ENCODE peak calls at places on chromosomes 16 and 17, in ten cellular contexts. K is mesenchymal stem cell; V is CD8-positive, alpha-beta T cell; Y is MM.1S; B is keratinocyte; D is gastrocnemius medialis; U is adrenal gland; J is GM23338; A is uterus; Z is A549. C is an unnamed sample.

GRCh38 chr16:81896902-81897301 is 114.4 kb downstream of the SDR42E1 start:
- DNase-seq in K (no peak), V (no peak), Y (no peak), B (no peak), D (no peak), U (no peak), J (no peak), A (no peak), Z (no peak), C (no peak)

GRCh38 chr16:55933038-55933437 is 57.9 kb upstream of the CES5A start:
- DNase-seq in K (no peak), V (no peak), Y (no peak), B (no peak), D (no peak), U (no peak), J (no peak), A (no peak), Z (peak; percentile 10), C (no peak)

GRCh38 chr16:89921131-89921698 is 1.9 kb upstream of the TUBB3 start:
- DNase-seq in K (no peak), V (no peak), Y (no peak), B (no peak), D (no peak), U (peak; percentile 55), J (peak; percentile 38), A (no peak), Z (no peak), C (no peak)

GRCh38 chr16:64282181-64282580 is 839.7 kb downstream of the CDH11 start:
- DNase-seq in K (no peak), V (no peak), Y (no peak), B (no peak), D (no peak), U (no peak), J (no peak), A (no peak), Z (no peak), C (no peak)

GRCh38 chr16:72873853-72874252 is 174.1 kb downstream of the ZFHX3 start:
- DNase-seq in K (no peak), V (no peak), Y (no peak), B (no peak), D (no peak), U (no peak), J (no peak), A (no peak), Z (no peak), C (no peak)

GRCh38 chr17:74746376-74746775 is 2.1 kb upstream of the NHERF1 start:
- DNase-seq in K (peak; percentile 38), V (no peak), Y (no peak), B (no peak), D (no peak), U (no peak), J (no peak), A (no peak), Z (no peak), C (no peak)

GRCh38 chr16:49409121-49409520 is 35.5 kb downstream of the C16orf78 start:
- DNase-seq in K (no peak), V (no peak), Y (no peak), B (no peak), D (no peak), U (no peak), J (no peak), A (no peak), Z (no peak), C (no peak)

GRCh38 chr16:9050102-9050830 is 41.2 kb upstream of the HAPSTR1 start:
- DNase-seq in K (no peak), V (no peak), Y (no peak), B (no peak), D (no peak), U (no peak), J (peak; percentile 93), A (no peak), Z (peak; percentile 41), C (no peak)

GRCh38 chr16:875182-876040 is 74.9 kb upstream of the GNG13 start:
- DNase-seq in K (no peak), V (no peak), Y (no peak), B (no peak), D (no peak), U (no peak), J (no peak), A (no peak), Z (no peak), C (no peak)

GRCh38 chr16:67245189-67245585 is 2.1 kb downstream of the FHOD1 start:
- DNase-seq in K (no peak), V (no peak), Y (no peak), B (no peak), D (no peak), U (peak; percentile 14), J (no peak), A (no peak), Z (no peak), C (no peak)

GRCh38 chr16:69217433-69217832 is 30.5 kb downstream of the SNTB2 start:
- DNase-seq in K (peak; percentile 72), V (no peak), Y (no peak), B (no peak), D (no peak), U (no peak), J (no peak), A (no peak), Z (peak; percentile 42), C (no peak)

GRCh38 chr17:43483674-43484551 is at the start of gene DHX8:
- DNase-seq in K (peak; percentile 99), V (peak; percentile 100), Y (peak; percentile 98), B (peak; percentile 94), D (peak; percentile 96), U (peak; percentile 97), J (peak; percentile 99), A (peak; percentile 99), Z (peak; percentile 100), C (peak; percentile 97)

GRCh38 chr17:47253541-47254402 is at the start of gene ITGB3:
- DNase-seq in K (peak; percentile 83), V (peak; percentile 72), Y (peak; percentile 78), B (no peak), D (peak; percentile 39), U (peak; percentile 75), J (peak; percentile 90), A (peak; percentile 83), Z (peak; percentile 83), C (peak; percentile 71)

GRCh38 chr17:73071387-73071999 is 21.0 kb downstream of the SLC39A11 start:
- DNase-seq in K (peak; percentile 68), V (no peak), Y (no peak), B (no peak), D (no peak), U (no peak), J (no peak), A (no peak), Z (no peak), C (no peak)

GRCh38 chr17:77304746-77305473 is 164.1 kb downstream of the SEC14L1 start:
- DNase-seq in K (no peak), V (no peak), Y (no peak), B (no peak), D (no peak), U (no peak), J (no peak), A (no peak), Z (no peak), C (peak; percentile 82)

GRCh38 chr17:77306790-77307478 is 166.2 kb downstream of the SEC14L1 start:
- DNase-seq in K (no peak), V (no peak), Y (no peak), B (no peak), D (no peak), U (no peak), J (no peak), A (no peak), Z (peak; percentile 60), C (peak; percentile 61)

GRCh38 chr17:77307479-77308198 is 166.9 kb downstream of the SEC14L1 start:
- DNase-seq in K (peak; percentile 12), V (no peak), Y (no peak), B (no peak), D (peak; percentile 76), U (no peak), J (no peak), A (no peak), Z (no peak), C (no peak)

GRCh38 chr17:77304051-77304745 is 163.4 kb downstream of the SEC14L1 start:
- DNase-seq in K (peak; percentile 22), V (no peak), Y (no peak), B (no peak), D (no peak), U (no peak), J (no peak), A (no peak), Z (no peak), C (no peak)

DNA sequence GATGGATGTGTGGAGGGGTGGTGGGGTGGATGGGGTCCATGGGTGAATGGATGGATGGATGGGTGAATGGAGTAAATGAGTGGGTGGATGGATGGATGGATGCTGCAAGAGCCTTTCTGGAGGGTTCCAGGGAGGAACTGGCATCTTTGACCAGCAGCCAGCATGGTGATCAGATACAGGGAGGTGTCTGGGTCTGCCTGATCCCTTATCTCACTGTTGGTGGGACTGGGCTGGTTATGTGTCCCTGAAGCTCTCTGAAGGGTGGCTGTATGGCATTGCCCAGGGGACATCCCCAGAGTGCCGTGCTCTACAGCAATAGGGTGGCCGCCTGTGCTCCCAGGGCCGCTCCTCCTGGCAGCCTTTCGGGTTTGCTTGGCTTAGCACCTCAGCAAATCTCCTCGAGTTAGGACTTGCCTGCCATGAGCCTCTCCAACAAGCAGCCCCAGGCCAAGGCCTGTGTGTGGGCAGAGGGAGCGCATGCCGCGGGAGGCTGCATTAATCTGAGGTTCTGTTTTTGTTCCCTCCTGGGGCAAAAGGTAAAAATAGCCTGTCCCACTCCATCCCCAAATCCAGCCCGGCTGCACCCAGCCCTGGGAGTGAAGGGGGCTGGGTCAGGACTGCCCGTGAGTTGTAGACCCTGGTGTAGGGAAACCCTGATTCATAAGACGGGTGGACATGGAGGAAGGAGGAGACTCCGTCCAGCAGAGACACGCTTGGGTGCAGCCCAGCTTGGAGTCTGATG is 165.4 kb downstream of the SEC14L1 start:
- DNase-seq in K (no peak), V (no peak), Y (no peak), B (no peak), D (no peak), U (no peak), J (no peak), A (no peak), Z (no peak), C (no peak)
- H3K27ac ChIP-seq in K (no peak overlapping the region), V (no peak overlapping the region), Y (no peak overlapping the region), B (peak overlapping the region; percentile 51), D (no peak overlapping the region), U (no peak overlapping the region), J (no peak overlapping the region), A (no peak overlapping the region), Z (peak overlapping the region; percentile 88), C (no peak overlapping the region)

GRCh38 chr17:30253316-30253715 is 17.8 kb upstream of the SLC6A4 start:
- DNase-seq in K (no peak), V (no peak), Y (no peak), B (no peak), D (no peak), U (no peak), J (no peak), A (no peak), Z (no peak), C (no peak)
- H3K27ac ChIP-seq in K (no peak overlapping the region), V (no peak overlapping the region), Y (no peak overlapping the region), B (no peak overlapping the region), D (no peak overlapping the region), U (no peak overlapping the region), J (no peak overlapping the region), A (no peak overlapping the region), Z (no peak overlapping the region), C (no peak overlapping the region)

GRCh38 chr17:4204190-4204589 is 59.6 kb downstream of the ANKFY1 start:
- DNase-seq in K (no peak), V (no peak), Y (no peak), B (no peak), D (no peak), U (no peak), J (no peak), A (no peak), Z (no peak), C (no peak)
- H3K27ac ChIP-seq in K (no peak overlapping the region), V (no peak overlapping the region), Y (no peak overlapping the region), B (no peak overlapping the region), D (peak overlapping the region; percentile 57), U (peak overlapping the region; percentile 79), J (no peak overlapping the region), A (peak overlapping the region; percentile 94), Z (no peak overlapping the region), C (peak overlapping the region; percentile 32)

GRCh38 chr16:57265850-57266530 is 18.5 kb downstream of the PLLP start:
- DNase-seq in K (no peak), V (no peak), Y (no peak), B (no peak), D (no peak), U (peak; percentile 40), J (no peak), A (peak; percentile 50), Z (no peak), C (peak; percentile 90)
- H3K27ac ChIP-seq in K (no peak overlapping the region), V (peak overlapping the region; percentile 68), Y (no peak overlapping the region), B (peak overlapping the region; percentile 79), D (no peak overlapping the region), U (no peak overlapping the region), J (no peak overlapping the region), A (no peak overlapping the region), Z (peak overlapping the region; percentile 15), C (peak overlapping the region; percentile 82)

C was measured in colonic mucosa.